ENCODE peak calls at places on chromosomes 1 and 21, in six cellular contexts. One of them, this sample, is unnamed.

GRCh38 chr1:208910161-208910560 is 666.0 kb upstream of the PLXNA2 start:
- DNase-seq in suprapubic skin: no peak
- DNase-seq in psoas muscle: no peak
- DNase-seq in AG09319: no peak
- DNase-seq in endothelial cell: no peak
- DNase-seq in GM20000: no peak
- DNase-seq in this sample: no peak

GRCh38 chr1:181607524-181607923 is 124.2 kb downstream of the CACNA1E start:
- DNase-seq in suprapubic skin: no peak
- DNase-seq in endothelial cell: no peak
- DNase-seq in psoas muscle: no peak
- DNase-seq in GM20000: no peak
- DNase-seq in AG09319: no peak
- DNase-seq in this sample: no peak

GRCh38 chr1:185733818-185734709 is at the start of gene HMCN1:
- DNase-seq in psoas muscle: peak
- DNase-seq in GM20000: peak
- DNase-seq in AG09319: no peak
- DNase-seq in suprapubic skin: peak
- DNase-seq in endothelial cell: peak
- DNase-seq in this sample: peak

GRCh38 chr21:42440187-42440792 is 36.6 kb downstream of the UBASH3A start:
- DNase-seq in GM20000: peak
- DNase-seq in suprapubic skin: no peak
- DNase-seq in endothelial cell: no peak
- DNase-seq in psoas muscle: no peak
- DNase-seq in AG09319: no peak
- DNase-seq in this sample: no peak

GRCh38 chr1:48329489-48329888 is 107.0 kb downstream of the SLC5A9 start:
- DNase-seq in GM20000: no peak
- DNase-seq in psoas muscle: no peak
- DNase-seq in suprapubic skin: no peak
- DNase-seq in AG09319: no peak
- DNase-seq in endothelial cell: no peak
- DNase-seq in this sample: no peak

GRCh38 chr1:177315270-177315669 is 144.5 kb downstream of the BRINP2 start:
- DNase-seq in suprapubic skin: no peak
- DNase-seq in GM20000: no peak
- DNase-seq in endothelial cell: no peak
- DNase-seq in AG09319: no peak
- DNase-seq in psoas muscle: no peak
- DNase-seq in this sample: no peak

GRCh38 chr1:232939748-232940147 is 10.7 kb upstream of the NTPCR start:
- DNase-seq in endothelial cell: no peak
- DNase-seq in AG09319: no peak
- DNase-seq in suprapubic skin: no peak
- DNase-seq in psoas muscle: no peak
- DNase-seq in GM20000: no peak
- DNase-seq in this sample: no peak

GRCh38 chr1:53516181-53516580 is 57.0 kb downstream of the DMRTB1 start:
- DNase-seq in GM20000: no peak
- DNase-seq in suprapubic skin: no peak
- DNase-seq in psoas muscle: no peak
- DNase-seq in endothelial cell: no peak
- DNase-seq in AG09319: no peak
- DNase-seq in this sample: no peak

GRCh38 chr1:235532350-235532749 is 28.1 kb upstream of the B3GALNT2 start:
- DNase-seq in endothelial cell: no peak
- DNase-seq in GM20000: no peak
- DNase-seq in suprapubic skin: no peak
- DNase-seq in AG09319: peak
- DNase-seq in psoas muscle: no peak
- DNase-seq in this sample: no peak

GRCh38 chr1:37763791-37764741 is 854 bp downstream of the EPHA10 start:
- DNase-seq in endothelial cell: peak
- DNase-seq in suprapubic skin: peak
- DNase-seq in AG09319: no peak
- DNase-seq in GM20000: peak
- DNase-seq in psoas muscle: no peak
- DNase-seq in this sample: peak

GRCh38 chr1:211247921-211248320 is 11.2 kb upstream of the RCOR3 start:
- DNase-seq in suprapubic skin: no peak
- DNase-seq in AG09319: no peak
- DNase-seq in endothelial cell: no peak
- DNase-seq in GM20000: no peak
- DNase-seq in psoas muscle: no peak
- DNase-seq in this sample: no peak

GRCh38 chr1:19644761-19645543 is 841 bp downstream of the NBL1 start:
- DNase-seq in suprapubic skin: no peak
- DNase-seq in endothelial cell: peak
- DNase-seq in AG09319: no peak
- DNase-seq in psoas muscle: peak
- DNase-seq in GM20000: peak
- DNase-seq in this sample: peak

GRCh38 chr1:200869753-200870391 is 2.9 kb upstream of the GPR25 start:
- DNase-seq in AG09319: no peak
- DNase-seq in endothelial cell: no peak
- DNase-seq in suprapubic skin: no peak
- DNase-seq in psoas muscle: no peak
- DNase-seq in GM20000: peak
- DNase-seq in this sample: no peak

GRCh38 chr1:160127865-160128523 is 12.4 kb downstream of the ATP1A2 start:
- DNase-seq in GM20000: no peak
- DNase-seq in suprapubic skin: no peak
- DNase-seq in AG09319: no peak
- DNase-seq in psoas muscle: peak
- DNase-seq in endothelial cell: no peak
- DNase-seq in this sample: no peak

GRCh38 chr1:58803858-58804257 is 20.0 kb upstream of the JUN start:
- DNase-seq in psoas muscle: no peak
- DNase-seq in endothelial cell: no peak
- DNase-seq in GM20000: no peak
- DNase-seq in AG09319: no peak
- DNase-seq in suprapubic skin: no peak
- DNase-seq in this sample: no peak

GRCh38 chr1:161379071-161379470 is 11.4 kb upstream of the CFAP126 start:
- DNase-seq in GM20000: no peak
- DNase-seq in endothelial cell: no peak
- DNase-seq in AG09319: no peak
- DNase-seq in psoas muscle: no peak
- DNase-seq in suprapubic skin: no peak
- DNase-seq in this sample: no peak

GRCh38 chr21:34200288-34200905 is 127.0 kb downstream of the MRPS6 start:
- DNase-seq in GM20000: no peak
- DNase-seq in suprapubic skin: no peak
- DNase-seq in AG09319: no peak
- DNase-seq in psoas muscle: peak
- DNase-seq in endothelial cell: no peak
- DNase-seq in this sample: no peak

GRCh38 chr21:34812510-34813265 is 143.9 kb downstream of the CLIC6 start:
- DNase-seq in psoas muscle: no peak
- DNase-seq in endothelial cell: no peak
- DNase-seq in GM20000: no peak
- DNase-seq in AG09319: peak
- DNase-seq in suprapubic skin: no peak
- DNase-seq in this sample: no peak

GRCh38 chr1:74674278-74675048 is 871 bp upstream of the ERICH3 start:
- DNase-seq in GM20000: no peak
- DNase-seq in suprapubic skin: no peak
- DNase-seq in psoas muscle: no peak
- DNase-seq in endothelial cell: no peak
- DNase-seq in AG09319: no peak
- DNase-seq in this sample: no peak

GRCh38 chr1:203028067-203028783 is 1.9 kb downstream of the PPFIA4 start:
- DNase-seq in AG09319: no peak
- DNase-seq in endothelial cell: no peak
- DNase-seq in GM20000: peak
- DNase-seq in suprapubic skin: no peak
- DNase-seq in psoas muscle: no peak
- DNase-seq in this sample: no peak

GRCh38 chr21:28224191-28224755 is 768.4 kb downstream of the LTN1 start:
- DNase-seq in suprapubic skin: no peak
- DNase-seq in endothelial cell: no peak
- DNase-seq in AG09319: no peak
- DNase-seq in GM20000: no peak
- DNase-seq in psoas muscle: no peak
- DNase-seq in this sample: no peak

GRCh38 chr1:79100385-79100784 is 93.9 kb upstream of the ADGRL4 start:
- DNase-seq in endothelial cell: no peak
- DNase-seq in psoas muscle: no peak
- DNase-seq in AG09319: no peak
- DNase-seq in suprapubic skin: no peak
- DNase-seq in GM20000: no peak
- DNase-seq in this sample: no peak

GRCh38 chr1:67336783-67337182 is 29.1 kb downstream of the IL12RB2 start:
- DNase-seq in GM20000: no peak
- DNase-seq in endothelial cell: no peak
- DNase-seq in suprapubic skin: no peak
- DNase-seq in psoas muscle: no peak
- DNase-seq in AG09319: no peak
- DNase-seq in this sample: no peak

GRCh38 chr1:185419718-185420117 is 102.7 kb upstream of the IVNS1ABP start:
- DNase-seq in GM20000: no peak
- DNase-seq in suprapubic skin: no peak
- DNase-seq in endothelial cell: no peak
- DNase-seq in psoas muscle: no peak
- DNase-seq in AG09319: no peak
- DNase-seq in this sample: no peak

GRCh38 chr1:230507671-230508407 is 81.7 kb upstream of the PGBD5 start:
- DNase-seq in suprapubic skin: no peak
- DNase-seq in AG09319: no peak
- DNase-seq in GM20000: no peak
- DNase-seq in endothelial cell: no peak
- DNase-seq in psoas muscle: no peak
- DNase-seq in this sample: no peak

GRCh38 chr1:228182296-228183030 is 16.9 kb downstream of the IBA57 start:
- DNase-seq in GM20000: no peak
- DNase-seq in psoas muscle: no peak
- DNase-seq in endothelial cell: no peak
- DNase-seq in AG09319: no peak
- DNase-seq in suprapubic skin: peak
- DNase-seq in this sample: no peak

GRCh38 chr21:30340714-30341573 is 3.5 kb upstream of the KRTAP27-1 start:
- DNase-seq in suprapubic skin: no peak
- DNase-seq in psoas muscle: no peak
- DNase-seq in AG09319: no peak
- DNase-seq in endothelial cell: peak
- DNase-seq in GM20000: peak
- DNase-seq in this sample: peak

GRCh38 chr1:200908158-200908868 is 13.6 kb downstream of the INAVA start:
- DNase-seq in AG09319: no peak
- DNase-seq in GM20000: no peak
- DNase-seq in endothelial cell: no peak
- DNase-seq in psoas muscle: no peak
- DNase-seq in suprapubic skin: no peak
- DNase-seq in this sample: no peak

GRCh38 chr21:15895142-15896106 is 165.6 kb downstream of the USP25 start:
- DNase-seq in suprapubic skin: no peak
- DNase-seq in psoas muscle: no peak
- DNase-seq in GM20000: no peak
- DNase-seq in endothelial cell: no peak
- DNase-seq in AG09319: no peak
- DNase-seq in this sample: no peak

GRCh38 chr21:15896501-15896900 is 166.7 kb downstream of the USP25 start:
- DNase-seq in psoas muscle: no peak
- DNase-seq in suprapubic skin: no peak
- DNase-seq in AG09319: no peak
- DNase-seq in endothelial cell: no peak
- DNase-seq in GM20000: no peak
- DNase-seq in this sample: no peak

GRCh38 chr21:15893902-15894301 is 164.1 kb downstream of the USP25 start:
- DNase-seq in AG09319: no peak
- DNase-seq in suprapubic skin: no peak
- DNase-seq in GM20000: no peak
- DNase-seq in psoas muscle: no peak
- DNase-seq in endothelial cell: no peak
- DNase-seq in this sample: no peak

GRCh38 chr21:15894596-15894995 is 164.8 kb downstream of the USP25 start:
- DNase-seq in GM20000: no peak
- DNase-seq in psoas muscle: no peak
- DNase-seq in suprapubic skin: no peak
- DNase-seq in AG09319: no peak
- DNase-seq in endothelial cell: no peak
- DNase-seq in this sample: no peak
- TF ChIP-seq CTCF in GM20000: no peak
- TF ChIP-seq CTCF in psoas muscle: peak
- TF ChIP-seq CTCF in suprapubic skin: no peak
- TF ChIP-seq CTCF in AG09319: peak
- TF ChIP-seq CTCF in endothelial cell: peak
- TF ChIP-seq CTCF in this sample: peak

GRCh38 chr1:36446261-36446660 is 4.0 kb downstream of the OSCP1 start:
- DNase-seq in suprapubic skin: no peak
- DNase-seq in GM20000: peak
- DNase-seq in AG09319: no peak
- DNase-seq in psoas muscle: no peak
- DNase-seq in endothelial cell: peak
- DNase-seq in this sample: peak
- TF ChIP-seq CTCF in suprapubic skin: no peak
- TF ChIP-seq CTCF in GM20000: peak
- TF ChIP-seq CTCF in AG09319: no peak
- TF ChIP-seq CTCF in psoas muscle: no peak
- TF ChIP-seq CTCF in endothelial cell: no peak
- TF ChIP-seq CTCF in this sample: peak

DNA sequence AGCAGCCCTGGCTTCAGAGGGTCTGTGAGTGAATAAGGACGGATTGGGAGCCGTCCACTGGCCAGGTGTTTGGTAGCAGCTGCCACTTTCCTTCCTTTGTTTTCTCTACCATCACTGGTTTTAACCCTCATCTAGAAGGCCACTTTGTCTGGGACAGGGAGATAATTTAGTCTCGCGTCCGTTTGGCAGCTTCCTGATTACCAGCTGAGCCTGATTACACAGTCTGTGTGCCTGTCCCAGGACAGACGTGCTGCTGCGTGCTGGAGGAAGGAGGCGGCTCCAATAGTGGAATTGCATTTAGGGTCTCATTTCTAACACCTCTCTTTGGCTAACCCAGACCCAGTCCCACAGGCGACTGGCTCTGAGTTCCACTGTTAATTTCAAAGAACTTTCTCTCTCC is 24.6 kb upstream of the CASQ2 start:
- DNase-seq in GM20000: no peak
- DNase-seq in AG09319: no peak
- DNase-seq in endothelial cell: no peak
- DNase-seq in suprapubic skin: no peak
- DNase-seq in psoas muscle: no peak
- DNase-seq in this sample: no peak
- TF ChIP-seq CTCF in GM20000: no peak
- TF ChIP-seq CTCF in AG09319: no peak
- TF ChIP-seq CTCF in endothelial cell: no peak
- TF ChIP-seq CTCF in suprapubic skin: no peak
- TF ChIP-seq CTCF in psoas muscle: no peak
- TF ChIP-seq CTCF in this sample: no peak

DNA sequence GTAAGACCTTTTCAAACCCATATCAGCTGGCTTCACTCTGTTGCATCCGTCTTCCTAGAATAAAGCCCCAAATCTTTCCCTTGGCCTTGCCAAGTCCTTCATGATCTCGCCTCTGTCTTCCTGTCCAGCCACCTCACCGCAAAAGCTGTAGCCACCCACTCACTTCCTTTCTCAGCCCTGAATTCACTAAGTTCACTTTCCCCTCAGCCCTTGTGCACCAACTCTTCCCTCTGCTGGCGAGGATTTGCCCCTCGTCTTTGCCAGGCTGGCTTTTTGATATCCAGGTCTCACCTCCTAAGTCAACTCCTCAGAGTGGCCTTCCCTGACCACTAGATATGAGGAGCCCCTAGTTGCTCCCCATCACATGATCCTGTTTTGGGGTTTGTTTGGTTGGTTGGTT is 3.9 kb upstream of the COL16A1 start:
- DNase-seq in endothelial cell: no peak
- DNase-seq in psoas muscle: no peak
- DNase-seq in GM20000: peak
- DNase-seq in suprapubic skin: no peak
- DNase-seq in AG09319: no peak
- DNase-seq in this sample: no peak
- TF ChIP-seq CTCF in endothelial cell: no peak
- TF ChIP-seq CTCF in psoas muscle: no peak
- TF ChIP-seq CTCF in GM20000: peak
- TF ChIP-seq CTCF in suprapubic skin: no peak
- TF ChIP-seq CTCF in AG09319: peak
- TF ChIP-seq CTCF in this sample: no peak

This sample was measured in neural crest cell.